ENCODE peak calls at places on chromosomes 13 and 19, in nine cellular contexts. Q is HAP-1; P is effector CD8-positive, alpha-beta T cell; W is GM10248; B is NCI-H1436; R is GM04504; T is Right ventricle myocardium superior; G is MV-4-11; A is RPMI7951. D is an unnamed sample.

GRCh38 chr13:75357576-75358295 is 124.2 kb downstream of the TBC1D4 start:
- DNase-seq in Q (peak; percentile 78), P (peak; percentile 14), W (peak; percentile 67), B (peak; percentile 83), R (no peak), T (no peak), G (peak; percentile 58), A (peak; percentile 68), D (peak; percentile 66)

GRCh38 chr19:2188708-2189385 is 25.1 kb downstream of the DOT1L start:
- DNase-seq in Q (no peak), P (no peak), W (no peak), B (no peak), R (no peak), T (no peak), G (no peak), A (peak; percentile 9), D (no peak)

GRCh38 chr13:60577761-60578160 is 180.7 kb downstream of the TDRD3 start:
- DNase-seq in Q (no peak), P (no peak), W (no peak), B (no peak), R (no peak), T (no peak), G (no peak), A (no peak), D (no peak)

GRCh38 chr19:58325623-58326022 is 1.2 kb upstream of the ZSCAN22 start:
- DNase-seq in Q (no peak), P (no peak), W (no peak), B (no peak), R (no peak), T (no peak), G (no peak), A (peak; percentile 17), D (peak; percentile 28)

GRCh38 chr19:2703077-2703437 is 563 bp upstream of the GNG7 start:
- DNase-seq in Q (no peak), P (no peak), W (no peak), B (no peak), R (no peak), T (no peak), G (no peak), A (no peak), D (no peak)

GRCh38 chr19:19280561-19280960 is 7.5 kb upstream of the TM6SF2 start:
- DNase-seq in Q (no peak), P (no peak), W (no peak), B (no peak), R (peak; percentile 35), T (no peak), G (no peak), A (no peak), D (no peak)

GRCh38 chr19:17246681-17247425 is 1.1 kb upstream of the NR2F6 start:
- DNase-seq in Q (peak; percentile 15), P (no peak), W (no peak), B (no peak), R (no peak), T (no peak), G (peak; percentile 70), A (no peak), D (no peak)

GRCh38 chr13:29878101-29878500 is 27.7 kb upstream of the UBL3 start:
- DNase-seq in Q (no peak), P (no peak), W (no peak), B (no peak), R (no peak), T (no peak), G (no peak), A (no peak), D (no peak)

GRCh38 chr19:15283141-15283885 is 49.0 kb downstream of the BRD4 start:
- DNase-seq in Q (no peak), P (no peak), W (no peak), B (no peak), R (peak; percentile 53), T (no peak), G (no peak), A (peak; percentile 47), D (peak; percentile 40)

GRCh38 chr13:40629678-40630384 is 36.6 kb downstream of the FOXO1 start:
- DNase-seq in Q (no peak), P (no peak), W (peak; percentile 50), B (no peak), R (no peak), T (no peak), G (peak; percentile 81), A (no peak), D (no peak)

GRCh38 chr13:44432595-44432994 is 59.0 kb downstream of the SERP2 start:
- DNase-seq in Q (no peak), P (no peak), W (no peak), B (no peak), R (no peak), T (no peak), G (no peak), A (peak; percentile 43), D (peak; percentile 27)

GRCh38 chr19:27774827-27775226 is 1438.1 kb downstream of the UQCRFS1 start:
- DNase-seq in Q (peak; percentile 17), P (no peak), W (no peak), B (no peak), R (no peak), T (no peak), G (peak; percentile 63), A (no peak), D (no peak)

GRCh38 chr13:32824671-32825070 is 191.6 kb upstream of the KL start:
- DNase-seq in Q (no peak), P (no peak), W (no peak), B (no peak), R (peak; percentile 68), T (no peak), G (no peak), A (peak; percentile 91), D (peak; percentile 95)

GRCh38 chr13:76729690-76730089 is 156.5 kb downstream of the KCTD12 start:
- DNase-seq in Q (no peak), P (no peak), W (no peak), B (no peak), R (no peak), T (no peak), G (no peak), A (no peak), D (no peak)

D was measured in M059J.